ENCODE peak calls at places on chromosomes 13 and 19, in ten cellular contexts. One of them, this sample, is unnamed.

GRCh38 chr13:49627831-49628652 is at the start of gene ARL11:
- DNase-seq in ascending aorta: peak
- DNase-seq in neural progenitor cell: peak
- DNase-seq in PC-3: no peak
- DNase-seq in stomach: peak
- DNase-seq in heart right ventricle: peak
- DNase-seq in right lobe of liver: peak
- DNase-seq in uterus: no peak
- DNase-seq in cardiac muscle cell: no peak
- DNase-seq in dorsolateral prefrontal cortex: no peak
- DNase-seq in this sample: no peak

GRCh38 chr13:108315273-108315672 is 45.8 kb downstream of the TNFSF13B start:
- DNase-seq in ascending aorta: no peak
- DNase-seq in neural progenitor cell: no peak
- DNase-seq in PC-3: no peak
- DNase-seq in stomach: no peak
- DNase-seq in heart right ventricle: no peak
- DNase-seq in right lobe of liver: no peak
- DNase-seq in uterus: no peak
- DNase-seq in cardiac muscle cell: no peak
- DNase-seq in dorsolateral prefrontal cortex: no peak
- DNase-seq in this sample: no peak

GRCh38 chr19:57578487-57579205 is at the start of gene ZNF416:
- DNase-seq in ascending aorta: peak
- DNase-seq in neural progenitor cell: peak
- DNase-seq in PC-3: peak
- DNase-seq in stomach: peak
- DNase-seq in heart right ventricle: peak
- DNase-seq in right lobe of liver: peak
- DNase-seq in uterus: peak
- DNase-seq in cardiac muscle cell: peak
- DNase-seq in dorsolateral prefrontal cortex: peak
- DNase-seq in this sample: peak

GRCh38 chr13:101289764-101290163 is 126.5 kb downstream of the NALCN start:
- DNase-seq in ascending aorta: no peak
- DNase-seq in neural progenitor cell: peak
- DNase-seq in PC-3: no peak
- DNase-seq in stomach: no peak
- DNase-seq in heart right ventricle: no peak
- DNase-seq in right lobe of liver: no peak
- DNase-seq in uterus: no peak
- DNase-seq in cardiac muscle cell: peak
- DNase-seq in dorsolateral prefrontal cortex: peak
- DNase-seq in this sample: no peak

GRCh38 chr13:100333141-100333540 is 244.2 kb downstream of the PCCA start:
- DNase-seq in ascending aorta: no peak
- DNase-seq in neural progenitor cell: no peak
- DNase-seq in PC-3: no peak
- DNase-seq in stomach: no peak
- DNase-seq in heart right ventricle: no peak
- DNase-seq in right lobe of liver: no peak
- DNase-seq in uterus: no peak
- DNase-seq in cardiac muscle cell: no peak
- DNase-seq in dorsolateral prefrontal cortex: no peak
- DNase-seq in this sample: no peak

GRCh38 chr13:27288397-27288796 is 17.8 kb downstream of the RASL11A start:
- DNase-seq in ascending aorta: no peak
- DNase-seq in neural progenitor cell: no peak
- DNase-seq in PC-3: no peak
- DNase-seq in stomach: no peak
- DNase-seq in heart right ventricle: no peak
- DNase-seq in right lobe of liver: no peak
- DNase-seq in uterus: no peak
- DNase-seq in cardiac muscle cell: no peak
- DNase-seq in dorsolateral prefrontal cortex: no peak
- DNase-seq in this sample: no peak

GRCh38 chr13:35470671-35471465 is 5.6 kb downstream of the MAB21L1 start:
- DNase-seq in ascending aorta: no peak
- DNase-seq in neural progenitor cell: peak
- DNase-seq in PC-3: no peak
- DNase-seq in stomach: no peak
- DNase-seq in heart right ventricle: peak
- DNase-seq in right lobe of liver: peak
- DNase-seq in uterus: no peak
- DNase-seq in cardiac muscle cell: peak
- DNase-seq in dorsolateral prefrontal cortex: no peak
- DNase-seq in this sample: no peak

GRCh38 chr13:34155931-34156607 is 338.1 kb downstream of the RFC3 start:
- DNase-seq in ascending aorta: no peak
- DNase-seq in neural progenitor cell: no peak
- DNase-seq in PC-3: peak
- DNase-seq in stomach: no peak
- DNase-seq in heart right ventricle: no peak
- DNase-seq in right lobe of liver: no peak
- DNase-seq in uterus: no peak
- DNase-seq in cardiac muscle cell: no peak
- DNase-seq in dorsolateral prefrontal cortex: peak
- DNase-seq in this sample: no peak

GRCh38 chr13:85521586-85521985 is 277.6 kb downstream of the SLITRK6 start:
- DNase-seq in ascending aorta: no peak
- DNase-seq in neural progenitor cell: no peak
- DNase-seq in PC-3: no peak
- DNase-seq in stomach: no peak
- DNase-seq in heart right ventricle: no peak
- DNase-seq in right lobe of liver: no peak
- DNase-seq in uterus: no peak
- DNase-seq in cardiac muscle cell: no peak
- DNase-seq in dorsolateral prefrontal cortex: no peak
- DNase-seq in this sample: no peak

GRCh38 chr19:16887353-16888265 is 1.2 kb upstream of the F2RL3 start:
- DNase-seq in ascending aorta: no peak
- DNase-seq in neural progenitor cell: no peak
- DNase-seq in PC-3: no peak
- DNase-seq in stomach: no peak
- DNase-seq in heart right ventricle: no peak
- DNase-seq in right lobe of liver: no peak
- DNase-seq in uterus: no peak
- DNase-seq in cardiac muscle cell: no peak
- DNase-seq in dorsolateral prefrontal cortex: no peak
- DNase-seq in this sample: no peak
- H3K27ac ChIP-seq in ascending aorta: peak
- H3K27ac ChIP-seq in neural progenitor cell: no peak
- H3K27ac ChIP-seq in PC-3: no peak
- H3K27ac ChIP-seq in stomach: peak
- H3K27ac ChIP-seq in heart right ventricle: peak
- H3K27ac ChIP-seq in right lobe of liver: peak
- H3K27ac ChIP-seq in uterus: peak
- H3K27ac ChIP-seq in cardiac muscle cell: peak
- H3K27ac ChIP-seq in dorsolateral prefrontal cortex: no peak
- H3K27ac ChIP-seq in this sample: no peak

DNA sequence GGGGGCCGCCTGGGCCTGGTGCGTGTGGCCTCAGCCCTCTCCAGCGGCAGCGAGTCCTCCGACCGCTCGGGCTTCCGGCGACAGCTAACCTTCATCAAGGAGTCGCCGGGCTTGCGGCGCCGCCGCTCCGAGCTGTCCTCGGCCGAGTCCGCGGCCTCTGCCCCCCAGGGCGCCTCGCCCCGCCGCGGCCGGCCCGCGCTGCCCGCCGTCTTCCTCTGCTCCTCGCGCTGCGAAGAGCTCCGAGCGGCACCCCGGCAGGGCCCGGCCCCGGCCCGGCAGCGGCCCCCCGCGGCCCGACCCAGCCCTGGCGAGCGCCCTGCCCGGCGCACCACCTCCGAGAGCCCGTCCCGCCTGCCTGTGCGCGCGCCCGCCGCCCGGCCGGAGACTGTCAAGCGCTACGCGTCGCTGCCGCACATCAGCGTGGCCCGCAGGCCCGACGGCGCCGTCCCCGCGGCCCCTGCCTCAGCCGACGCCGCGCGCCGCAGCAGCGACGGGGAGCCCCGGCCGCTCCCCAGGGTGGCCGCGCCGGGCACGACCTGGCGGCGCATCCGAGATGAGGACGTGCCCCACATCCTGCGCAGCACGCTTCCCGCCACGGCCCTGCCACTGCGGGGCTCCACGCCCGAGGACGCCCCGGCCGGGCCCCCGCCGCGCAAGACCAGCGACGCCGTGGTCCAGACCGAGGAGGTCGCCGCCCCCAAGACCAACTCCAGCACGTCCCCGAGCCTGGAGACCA is 9.6 kb downstream of the C19orf25 start:
- DNase-seq in ascending aorta: no peak
- DNase-seq in neural progenitor cell: peak
- DNase-seq in PC-3: peak
- DNase-seq in stomach: no peak
- DNase-seq in heart right ventricle: peak
- DNase-seq in right lobe of liver: peak
- DNase-seq in uterus: no peak
- DNase-seq in cardiac muscle cell: peak
- DNase-seq in dorsolateral prefrontal cortex: no peak
- DNase-seq in this sample: no peak
- H3K4me3 ChIP-seq in ascending aorta: peak
- H3K4me3 ChIP-seq in neural progenitor cell: peak
- H3K4me3 ChIP-seq in PC-3: peak
- H3K4me3 ChIP-seq in stomach: peak
- H3K4me3 ChIP-seq in heart right ventricle: peak
- H3K4me3 ChIP-seq in right lobe of liver: no peak
- H3K4me3 ChIP-seq in uterus: no peak
- H3K4me3 ChIP-seq in cardiac muscle cell: peak
- H3K4me3 ChIP-seq in dorsolateral prefrontal cortex: no peak
- H3K4me3 ChIP-seq in this sample: peak

GRCh38 chr13:75222031-75222430 is 259.9 kb downstream of the TBC1D4 start:
- DNase-seq in ascending aorta: no peak
- DNase-seq in neural progenitor cell: no peak
- DNase-seq in PC-3: no peak
- DNase-seq in stomach: no peak
- DNase-seq in heart right ventricle: no peak
- DNase-seq in right lobe of liver: no peak
- DNase-seq in uterus: no peak
- DNase-seq in cardiac muscle cell: no peak
- DNase-seq in dorsolateral prefrontal cortex: no peak
- DNase-seq in this sample: no peak

GRCh38 chr13:75219479-75220237 is 262.3 kb downstream of the TBC1D4 start:
- DNase-seq in ascending aorta: peak
- DNase-seq in neural progenitor cell: peak
- DNase-seq in PC-3: peak
- DNase-seq in stomach: peak
- DNase-seq in heart right ventricle: peak
- DNase-seq in right lobe of liver: peak
- DNase-seq in uterus: peak
- DNase-seq in cardiac muscle cell: peak
- DNase-seq in dorsolateral prefrontal cortex: peak
- DNase-seq in this sample: no peak

GRCh38 chr13:75220238-75220542 is 261.8 kb downstream of the TBC1D4 start:
- DNase-seq in ascending aorta: no peak
- DNase-seq in neural progenitor cell: no peak
- DNase-seq in PC-3: no peak
- DNase-seq in stomach: no peak
- DNase-seq in heart right ventricle: no peak
- DNase-seq in right lobe of liver: no peak
- DNase-seq in uterus: no peak
- DNase-seq in cardiac muscle cell: no peak
- DNase-seq in dorsolateral prefrontal cortex: no peak
- DNase-seq in this sample: no peak

GRCh38 chr13:75214846-75215245 is 267.1 kb downstream of the TBC1D4 start:
- DNase-seq in ascending aorta: no peak
- DNase-seq in neural progenitor cell: no peak
- DNase-seq in PC-3: no peak
- DNase-seq in stomach: no peak
- DNase-seq in heart right ventricle: no peak
- DNase-seq in right lobe of liver: no peak
- DNase-seq in uterus: no peak
- DNase-seq in cardiac muscle cell: no peak
- DNase-seq in dorsolateral prefrontal cortex: no peak
- DNase-seq in this sample: no peak

DNA sequence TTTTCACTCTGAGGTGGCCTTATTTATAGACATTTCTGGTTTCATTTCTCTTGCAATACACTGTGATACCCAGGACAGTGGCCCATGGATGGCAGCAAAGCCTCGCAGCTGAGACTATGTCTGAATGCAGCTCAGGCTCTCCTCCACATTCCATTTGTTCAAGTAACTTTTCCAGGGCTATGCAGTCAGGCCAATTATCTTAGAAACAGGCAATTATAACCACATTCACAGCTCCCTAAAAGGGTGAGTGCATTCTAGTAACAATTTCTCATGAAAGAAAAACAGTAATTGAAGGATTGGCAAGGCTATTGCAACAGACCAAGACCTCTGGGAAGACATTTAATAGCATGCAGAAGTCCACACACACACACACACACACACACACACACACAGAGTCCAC is 264.0 kb downstream of the TBC1D4 start:
- DNase-seq in ascending aorta: no peak
- DNase-seq in neural progenitor cell: peak
- DNase-seq in PC-3: peak
- DNase-seq in stomach: no peak
- DNase-seq in heart right ventricle: no peak
- DNase-seq in right lobe of liver: no peak
- DNase-seq in uterus: no peak
- DNase-seq in cardiac muscle cell: peak
- DNase-seq in dorsolateral prefrontal cortex: peak
- DNase-seq in this sample: no peak
- TF ChIP-seq CTCF in ascending aorta: no peak
- TF ChIP-seq CTCF in neural progenitor cell: no peak
- TF ChIP-seq CTCF in PC-3: no peak
- TF ChIP-seq CTCF in stomach: no peak
- TF ChIP-seq CTCF in heart right ventricle: no peak
- TF ChIP-seq CTCF in right lobe of liver: no peak
- TF ChIP-seq CTCF in uterus: no peak
- TF ChIP-seq CTCF in cardiac muscle cell: no peak
- TF ChIP-seq CTCF in dorsolateral prefrontal cortex: no peak
- TF ChIP-seq CTCF in this sample: no peak

GRCh38 chr19:36745870-36746269 is 26.7 kb downstream of the ZNF850 start:
- DNase-seq in ascending aorta: no peak
- DNase-seq in neural progenitor cell: no peak
- DNase-seq in PC-3: no peak
- DNase-seq in stomach: no peak
- DNase-seq in heart right ventricle: no peak
- DNase-seq in right lobe of liver: no peak
- DNase-seq in uterus: no peak
- DNase-seq in cardiac muscle cell: no peak
- DNase-seq in dorsolateral prefrontal cortex: no peak
- DNase-seq in this sample: no peak

GRCh38 chr19:36750066-36750691 is 22.4 kb downstream of the ZNF850 start:
- DNase-seq in ascending aorta: no peak
- DNase-seq in neural progenitor cell: no peak
- DNase-seq in PC-3: no peak
- DNase-seq in stomach: no peak
- DNase-seq in heart right ventricle: no peak
- DNase-seq in right lobe of liver: no peak
- DNase-seq in uterus: no peak
- DNase-seq in cardiac muscle cell: no peak
- DNase-seq in dorsolateral prefrontal cortex: no peak
- DNase-seq in this sample: no peak

GRCh38 chr19:36747750-36748149 is 24.9 kb downstream of the ZNF850 start:
- DNase-seq in ascending aorta: no peak
- DNase-seq in neural progenitor cell: no peak
- DNase-seq in PC-3: no peak
- DNase-seq in stomach: no peak
- DNase-seq in heart right ventricle: no peak
- DNase-seq in right lobe of liver: no peak
- DNase-seq in uterus: no peak
- DNase-seq in cardiac muscle cell: no peak
- DNase-seq in dorsolateral prefrontal cortex: no peak
- DNase-seq in this sample: no peak

GRCh38 chr19:36748431-36749275 is 24.0 kb downstream of the ZNF850 start:
- DNase-seq in ascending aorta: no peak
- DNase-seq in neural progenitor cell: no peak
- DNase-seq in PC-3: no peak
- DNase-seq in stomach: no peak
- DNase-seq in heart right ventricle: no peak
- DNase-seq in right lobe of liver: no peak
- DNase-seq in uterus: no peak
- DNase-seq in cardiac muscle cell: no peak
- DNase-seq in dorsolateral prefrontal cortex: no peak
- DNase-seq in this sample: no peak
- H3K27ac ChIP-seq in ascending aorta: no peak
- H3K27ac ChIP-seq in neural progenitor cell: no peak
- H3K27ac ChIP-seq in PC-3: no peak
- H3K27ac ChIP-seq in stomach: no peak
- H3K27ac ChIP-seq in heart right ventricle: no peak
- H3K27ac ChIP-seq in right lobe of liver: no peak
- H3K27ac ChIP-seq in uterus: no peak
- H3K27ac ChIP-seq in cardiac muscle cell: no peak
- H3K27ac ChIP-seq in dorsolateral prefrontal cortex: no peak
- H3K27ac ChIP-seq in this sample: no peak

This sample was measured in coronary artery.